ENCODE peak calls at places on chromosomes 1 and 21, in five cellular contexts. I is lower lobe of right lung, U is tibial nerve, M is fibroblast of lung, E is neural crest cell. B is an unnamed sample.

GRCh38 chr1:115670476-115671175 is 28.9 kb downstream of the VANGL1 start:
- DNase-seq in U (no peak), M (peak), E (no peak), I (no peak), B (no peak)

GRCh38 chr1:204962742-204963632 is 80.0 kb upstream of the CNTN2 start:
- DNase-seq in E (no peak), U (no peak), I (no peak), M (no peak), B (no peak)

GRCh38 chr1:150144606-150145005 is 5.1 kb upstream of the PLEKHO1 start:
- DNase-seq in I (no peak), E (no peak), U (no peak), M (no peak), B (no peak)

GRCh38 chr1:2561446-2561845 is 5.3 kb downstream of the TNFRSF14 start:
- DNase-seq in E (no peak), U (no peak), M (no peak), I (no peak), B (no peak)

GRCh38 chr1:3042481-3042880 is 21.2 kb downstream of the ACTRT2 start:
- DNase-seq in E (no peak), M (no peak), I (no peak), U (no peak), B (no peak)

GRCh38 chr1:39016604-39017171 is 9.5 kb upstream of the NDUFS5 start:
- DNase-seq in U (no peak), E (no peak), I (no peak), M (no peak), B (no peak)

GRCh38 chr1:51421961-51422360 is 91.6 kb upstream of the TTC39A start:
- DNase-seq in U (no peak), I (no peak), M (peak), E (no peak), B (no peak)

GRCh38 chr1:1945782-1946393 is 26.8 kb upstream of the TMEM52 start:
- DNase-seq in I (no peak), U (no peak), M (no peak), E (no peak), B (no peak)

GRCh38 chr1:35860680-35861079 is 22.3 kb upstream of the AGO1 start:
- DNase-seq in I (no peak), M (no peak), U (no peak), E (no peak), B (no peak)

GRCh38 chr1:223429821-223430220 is 36.6 kb downstream of the CCDC185 start:
- DNase-seq in M (no peak), I (no peak), U (no peak), E (no peak), B (no peak)

GRCh38 chr1:226989081-226989747 is 49.1 kb downstream of the COQ8A start:
- DNase-seq in E (no peak), I (no peak), U (no peak), M (no peak), B (no peak)

GRCh38 chr1:219784660-219785391 is 143.5 kb downstream of the SLC30A10 start:
- DNase-seq in M (peak), E (no peak), U (no peak), I (no peak), B (no peak)

GRCh38 chr1:48202030-48202752 is 20.3 kb upstream of the SLC5A9 start:
- DNase-seq in U (peak), I (peak), E (peak), M (peak), B (peak)

GRCh38 chr1:231973840-231974239 is 347.2 kb downstream of the DISC1 start:
- DNase-seq in E (no peak), M (no peak), I (no peak), U (no peak), B (no peak)

GRCh38 chr1:21302747-21303715 is 12.8 kb upstream of the ECE1 start:
- DNase-seq in I (no peak), E (no peak), U (no peak), M (peak), B (no peak)

GRCh38 chr1:116262207-116262994 is 110.6 kb upstream of the ATP1A1 start:
- DNase-seq in I (no peak), E (no peak), M (no peak), U (no peak), B (no peak)

GRCh38 chr1:45622267-45622890 is 1.5 kb downstream of the CCDC17 start:
- DNase-seq in I (no peak), M (no peak), U (no peak), E (no peak), B (no peak)

GRCh38 chr1:29669912-29670311 is 433.6 kb downstream of the PTPRU start:
- DNase-seq in E (no peak), M (no peak), U (no peak), I (peak), B (no peak)

GRCh38 chr1:49408346-49408745 is 615.4 kb downstream of the AGBL4 start:
- DNase-seq in U (no peak), E (no peak), M (no peak), I (no peak), B (no peak)

GRCh38 chr1:51268675-51269033 is 32.6 kb downstream of the RNF11 start:
- DNase-seq in I (no peak), U (no peak), E (no peak), M (peak), B (no peak)

GRCh38 chr21:46056450-46056903 is 41.4 kb upstream of the COL6A2 start:
- DNase-seq in U (peak), M (peak), I (peak), E (no peak), B (no peak)

GRCh38 chr1:8871539-8871935 is 6.9 kb downstream of the ENO1 start:
- DNase-seq in E (no peak), U (no peak), I (no peak), M (no peak), B (no peak)

GRCh38 chr1:236103646-236104218 is 38.6 kb upstream of the GPR137B start:
- DNase-seq in I (no peak), E (peak), M (peak), U (peak), B (no peak)

GRCh38 chr1:181499825-181500224 is 16.5 kb downstream of the CACNA1E start:
- DNase-seq in U (no peak), I (no peak), E (no peak), M (no peak), B (no peak)

GRCh38 chr1:53949023-53949611 is 3.0 kb downstream of the LRRC42 start:
- DNase-seq in M (peak), U (no peak), I (no peak), E (peak), B (no peak)

GRCh38 chr1:231611851-231612250 is 14.7 kb upstream of the DISC1 start:
- DNase-seq in M (no peak), E (no peak), I (no peak), U (no peak), B (no peak)

GRCh38 chr1:216600730-216601426 is 122.4 kb downstream of the ESRRG start:
- DNase-seq in I (peak), U (peak), M (peak), E (peak), B (no peak)

GRCh38 chr1:223087231-223087990 is 55.6 kb downstream of the TLR5 start:
- DNase-seq in I (no peak), M (peak), E (no peak), U (no peak), B (no peak)

GRCh38 chr1:156746716-156747631 is 4.5 kb downstream of the HDGF start:
- DNase-seq in U (peak), M (peak), I (peak), E (peak), B (peak)

GRCh38 chr1:1431845-1432565 is 3.5 kb upstream of the VWA1 start:
- DNase-seq in U (no peak), E (no peak), I (peak), M (peak), B (no peak)

GRCh38 chr1:64955093-64956066 is 11.0 kb downstream of the JAK1 start:
- DNase-seq in M (no peak), U (no peak), I (peak), E (no peak), B (no peak)

GRCh38 chr1:53400761-53401379 is 58.3 kb upstream of the DMRTB1 start:
- DNase-seq in I (no peak), M (no peak), E (no peak), U (no peak), B (no peak)

GRCh38 chr1:150564051-150564991 is 15.1 kb downstream of the MCL1 start:
- DNase-seq in I (no peak), U (peak), M (peak), E (no peak), B (no peak)

GRCh38 chr1:54362881-54363340 is 43.3 kb downstream of the SSBP3 start:
- DNase-seq in E (no peak), I (no peak), U (no peak), M (no peak), B (no peak)

GRCh38 chr1:156194300-156194652 is 372 bp downstream of the SLC25A44 start:
- DNase-seq in E (no peak), M (no peak), U (no peak), I (no peak), B (no peak)

GRCh38 chr1:206706298-206706791 is 21.6 kb downstream of the MAPKAPK2 start:
- DNase-seq in M (peak), E (peak), U (no peak), I (no peak), B (peak)

GRCh38 chr1:179121159-179121938 is 39.5 kb downstream of the TOR3A start:
- DNase-seq in I (no peak), E (peak), U (no peak), M (peak), B (no peak)

DNA sequence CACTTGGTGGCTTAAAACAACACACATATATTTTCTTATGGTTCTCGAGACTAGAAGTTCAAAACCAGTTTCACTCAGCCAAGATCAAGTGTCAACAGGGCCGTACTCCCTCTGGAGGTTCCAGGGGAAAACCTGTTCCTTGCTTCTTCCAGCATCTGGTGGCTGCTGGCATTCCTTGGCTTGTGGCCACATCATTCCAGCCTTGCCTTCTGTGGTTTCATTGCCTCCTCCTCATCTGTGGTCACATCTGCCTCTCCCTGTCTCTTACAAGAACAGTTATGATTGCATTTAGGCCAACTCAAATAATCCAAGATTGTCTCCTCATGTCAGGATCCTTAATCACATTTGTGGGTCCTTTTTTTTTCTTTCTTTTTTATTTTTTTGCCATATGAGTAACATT is 240.7 kb upstream of the HOOK1 start:
- DNase-seq in I (no peak), E (no peak), M (peak), U (no peak), B (no peak)
- TF ChIP-seq CTCF in I (no peak), E (no peak), M (no peak), U (no peak), B (no peak)

DNA sequence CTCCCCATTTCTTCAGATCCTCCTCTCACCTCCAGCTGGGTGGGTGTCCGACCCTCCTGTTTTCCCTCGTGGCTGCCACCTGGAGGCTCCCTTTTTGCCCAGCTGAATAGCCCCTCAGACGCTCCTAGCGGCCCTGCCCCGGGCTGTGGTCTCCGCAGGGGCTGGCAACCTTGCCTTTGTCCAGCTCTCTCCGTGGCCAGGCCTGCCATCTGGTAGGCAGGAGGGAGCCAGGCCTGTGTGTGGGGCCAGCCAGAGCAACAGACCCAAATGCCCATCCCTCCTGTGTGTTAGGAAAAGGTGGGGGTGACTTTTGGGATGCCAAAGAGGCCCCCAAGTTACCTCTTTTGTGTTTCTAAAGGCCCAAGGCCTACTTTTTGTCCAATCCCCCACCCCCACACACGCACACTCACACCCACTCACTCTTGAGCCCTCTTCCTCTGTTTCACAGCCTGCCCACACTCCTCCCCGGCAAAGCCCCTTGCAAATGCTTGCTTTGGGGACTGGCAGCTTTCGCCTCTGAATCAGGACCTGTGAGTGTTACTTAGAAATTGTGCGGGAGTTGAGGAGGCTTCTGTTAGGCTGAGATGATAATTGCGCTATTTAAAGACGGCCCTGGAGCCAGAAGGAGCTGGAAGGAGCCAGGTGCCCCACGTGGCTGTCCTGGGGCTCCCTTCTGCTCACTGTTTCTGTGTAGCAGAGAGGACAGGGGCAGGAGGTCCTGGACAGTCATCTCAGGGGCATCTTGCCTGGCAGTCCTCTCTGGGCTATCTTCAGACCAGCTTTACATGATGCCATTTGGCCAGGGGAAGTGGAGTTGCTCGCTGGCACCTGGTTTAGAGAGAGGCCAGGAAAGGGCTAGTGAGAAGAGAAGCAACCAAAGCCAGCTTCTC is 9.1 kb downstream of the PPFIA4 start:
- DNase-seq in E (no peak), U (no peak), M (no peak), I (no peak), B (no peak)
- TF ChIP-seq CTCF in E (no peak), U (no peak), M (no peak), I (no peak), B (no peak)

GRCh38 chr1:17920881-17921635 is 165.9 kb downstream of the ACTL8 start:
- DNase-seq in M (no peak), I (no peak), U (no peak), E (no peak), B (no peak)

GRCh38 chr1:17923684-17924083 is 168.6 kb downstream of the ACTL8 start:
- DNase-seq in I (no peak), M (no peak), U (no peak), E (no peak), B (no peak)

GRCh38 chr1:17924578-17924977 is 169.4 kb downstream of the ACTL8 start:
- DNase-seq in E (no peak), I (no peak), M (no peak), U (no peak), B (no peak)

GRCh38 chr1:17925838-17926237 is 170.7 kb downstream of the ACTL8 start:
- DNase-seq in M (no peak), I (no peak), U (no peak), E (no peak), B (no peak)

GRCh38 chr1:17922833-17923232 is 167.7 kb downstream of the ACTL8 start:
- DNase-seq in I (no peak), U (no peak), M (peak), E (peak), B (no peak)
- TF ChIP-seq CTCF in I (peak), U (peak), M (peak), E (peak), B (peak)

GRCh38 chr1:170085089-170085488 is 10.6 kb upstream of the KIFAP3 start:
- DNase-seq in M (no peak), U (no peak), I (no peak), E (no peak), B (no peak)
- TF ChIP-seq CTCF in M (no peak), U (no peak), I (no peak), E (no peak), B (no peak)

GRCh38 chr1:153679337-153680119 is 1.0 kb downstream of the NPR1 start:
- DNase-seq in I (peak), M (no peak), U (no peak), E (peak), B (no peak)
- TF ChIP-seq CTCF in I (peak), M (no peak), U (no peak), E (peak), B (peak)

GRCh38 chr21:17900281-17900989 is 81.3 kb upstream of the C21orf91 start:
- DNase-seq in E (no peak), I (no peak), U (no peak), M (no peak), B (no peak)
- TF ChIP-seq CTCF in E (no peak), I (no peak), U (no peak), M (no peak), B (no peak)

DNA sequence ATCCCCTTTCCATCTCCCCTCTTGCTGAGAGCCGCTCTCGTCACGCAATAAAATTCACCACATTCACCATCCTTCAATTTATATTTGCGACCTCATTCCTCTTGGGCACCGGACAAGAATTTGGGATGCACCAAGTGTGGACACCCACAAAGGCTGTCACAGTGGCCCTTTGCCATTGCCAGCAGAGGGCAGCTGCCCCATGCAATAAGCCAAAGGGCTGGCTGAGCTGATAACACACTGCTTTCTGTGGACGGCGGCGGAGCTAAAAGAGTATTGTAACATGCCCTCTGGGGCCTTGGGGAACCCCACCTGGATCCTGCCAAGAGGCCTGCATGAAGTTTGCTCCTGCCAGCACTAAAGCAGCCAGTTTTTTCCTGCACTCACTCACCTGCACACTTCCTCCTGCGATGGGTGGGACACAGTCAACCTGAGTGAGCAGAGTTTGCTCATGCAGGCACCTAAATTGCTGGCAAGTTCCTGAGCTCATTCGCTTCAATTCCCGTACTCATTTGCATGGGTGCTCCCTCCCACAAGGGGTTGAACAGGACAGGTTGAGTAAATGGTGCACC is 792.3 kb upstream of the ADAMTS5 start:
- DNase-seq in U (no peak), E (peak), I (peak), M (no peak), B (no peak)
- TF ChIP-seq CTCF in U (no peak), E (peak), I (peak), M (no peak), B (no peak)

DNA sequence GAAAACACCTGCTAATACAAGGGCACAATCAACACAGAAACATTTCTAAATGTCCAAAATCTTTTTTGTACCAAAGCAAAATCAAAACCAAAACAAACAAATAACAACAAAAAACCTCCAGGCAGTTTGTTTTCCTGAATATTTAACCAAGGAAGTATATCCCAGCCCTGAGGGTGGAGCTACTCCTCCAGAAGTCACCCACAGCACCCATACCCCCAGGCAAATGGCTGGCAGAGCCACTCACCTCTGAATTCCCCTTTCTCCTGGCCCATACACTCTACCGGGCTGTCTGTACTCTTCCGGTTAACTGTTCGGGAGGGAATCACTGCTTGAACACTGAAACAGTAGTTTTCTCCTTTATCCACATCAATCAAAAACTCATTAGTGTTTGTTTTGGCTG is 9.5 kb downstream of the F3 start:
- DNase-seq in M (no peak), E (no peak), U (no peak), I (no peak), B (no peak)
- TF ChIP-seq CTCF in M (no peak), E (no peak), U (no peak), I (no peak), B (no peak)

DNA sequence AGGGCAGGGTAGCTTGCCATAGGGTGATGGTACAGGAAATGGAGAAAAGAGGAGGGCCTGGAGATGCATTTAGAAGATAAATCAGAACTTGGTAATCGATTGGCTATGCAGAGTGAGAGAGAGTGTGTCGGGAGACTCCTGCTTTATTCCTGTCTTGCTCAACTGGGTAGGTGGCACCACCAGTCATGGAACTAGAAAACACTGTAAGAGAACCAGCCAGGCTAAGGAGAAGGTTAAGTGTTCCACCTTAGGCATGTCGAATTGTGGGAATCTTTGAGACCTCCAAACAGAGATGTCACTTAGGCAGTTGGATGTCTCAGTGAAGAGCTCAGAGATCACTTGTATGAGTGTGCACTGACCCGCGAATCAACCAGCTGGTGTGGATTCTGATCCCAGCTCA is 28.7 kb upstream of the RD3 start:
- DNase-seq in E (no peak), M (peak), U (no peak), I (no peak), B (no peak)
- TF ChIP-seq CTCF in E (no peak), M (no peak), U (no peak), I (no peak), B (no peak)

GRCh38 chr1:78474092-78474491 is 16.7 kb upstream of the PTGFR start:
- DNase-seq in M (no peak), U (no peak), E (no peak), I (no peak), B (no peak)
- TF ChIP-seq CTCF in M (no peak), U (no peak), E (no peak), I (no peak), B (no peak)

B was measured in CD14-positive monocyte.